ENCODE peak calls at places on chromosomes 1 and 21, in nine cellular contexts. B is lower lobe of right lung; G is Ammon's horn; D is T follicular helper cell; X is stimulated activated CD4-positive, alpha-beta T cell treated with anti-CD3 and anti-CD28 coated beads, Interleukin-4, amount 100 ng/mL, for 24 hours; V is head of caudate nucleus; Z is GM23248; E is glutamatergic neuron; I is HEK293T. A is an unnamed sample.

GRCh38 chr1:111565079-111565478 is 54.5 kb upstream of the RAP1A start:
- DNase-seq in B (no peak), G (peak; percentile 82), D (no peak), X (no peak), V (peak; percentile 82), Z (peak; percentile 99), E (no peak), I (no peak), A (no peak)

GRCh38 chr1:11045428-11046269 is 1.4 kb downstream of the MASP2 start:
- DNase-seq in B (peak; percentile 32), G (no peak), D (no peak), X (no peak), V (no peak), Z (no peak), E (peak; percentile 74), I (no peak), A (no peak)

GRCh38 chr21:41923641-41924342 is 30.0 kb downstream of the C2CD2 start:
- DNase-seq in B (no peak), G (no peak), D (no peak), X (no peak), V (no peak), Z (peak; percentile 10), E (no peak), I (no peak), A (no peak)

GRCh38 chr21:45317401-45318145 is 29.9 kb upstream of the POFUT2 start:
- DNase-seq in B (no peak), G (peak; percentile 69), D (no peak), X (no peak), V (peak; percentile 37), Z (peak; percentile 87), E (no peak), I (no peak), A (no peak)

GRCh38 chr21:42513151-42513984 is at the start of gene SLC37A1:
- DNase-seq in B (peak; percentile 62), G (no peak), D (no peak), X (peak; percentile 33), V (no peak), Z (peak; percentile 36), E (peak; percentile 48), I (peak; percentile 54), A (no peak)

GRCh38 chr1:82177190-82177589 is 376.5 kb downstream of the ADGRL2 start:
- DNase-seq in B (no peak), G (no peak), D (no peak), X (no peak), V (no peak), Z (peak; percentile 5), E (no peak), I (no peak), A (no peak)

GRCh38 chr1:173410794-173411236 is 66.3 kb upstream of the PRDX6 start:
- DNase-seq in B (no peak), G (no peak), D (no peak), X (no peak), V (no peak), Z (no peak), E (no peak), I (no peak), A (no peak)

GRCh38 chr1:15139654-15140350 is 13.7 kb upstream of the TMEM51 start:
- DNase-seq in B (no peak), G (no peak), D (no peak), X (no peak), V (no peak), Z (no peak), E (peak; percentile 84), I (no peak), A (peak; percentile 98)

GRCh38 chr1:55669308-55669707 is 454.1 kb upstream of the USP24 start:
- DNase-seq in B (no peak), G (no peak), D (no peak), X (no peak), V (no peak), Z (peak; percentile 81), E (no peak), I (peak; percentile 1), A (no peak)

GRCh38 chr1:26696191-26696644 is 403 bp downstream of the ARID1A start:
- DNase-seq in B (peak; percentile 62), G (no peak), D (no peak), X (peak; percentile 39), V (no peak), Z (no peak), E (no peak), I (peak; percentile 16), A (no peak)

GRCh38 chr1:158022554-158023278 is 29.3 kb downstream of the KIRREL1 start:
- DNase-seq in B (no peak), G (no peak), D (no peak), X (no peak), V (no peak), Z (no peak), E (no peak), I (no peak), A (no peak)

GRCh38 chr1:157348538-157349480 is 203.5 kb downstream of the FCRL5 start:
- DNase-seq in B (no peak), G (no peak), D (no peak), X (no peak), V (no peak), Z (no peak), E (no peak), I (no peak), A (no peak)

GRCh38 chr1:162373541-162374375 is 2.9 kb downstream of the SPATA46 start:
- DNase-seq in B (peak; percentile 61), G (no peak), D (no peak), X (no peak), V (no peak), Z (peak; percentile 75), E (no peak), I (no peak), A (peak; percentile 24)

GRCh38 chr21:46089285-46089684 is 8.6 kb upstream of the COL6A2 start:
- DNase-seq in B (no peak), G (no peak), D (no peak), X (no peak), V (no peak), Z (no peak), E (no peak), I (peak; percentile 6), A (no peak)

GRCh38 chr1:944341-945325 is 14.4 kb downstream of the NOC2L start:
- DNase-seq in B (no peak), G (no peak), D (no peak), X (no peak), V (no peak), Z (peak; percentile 27), E (peak; percentile 83), I (no peak), A (no peak)

A was measured in G401.